ENCODE peak calls at places on chromosomes 4 and X, in six cellular contexts. R is GM20000; P is stimulated activated CD4-positive, alpha-beta T cell treated with anti-CD3 and anti-CD28 coated beads, TNF-alpha, amount 100 ng/mL, for 24 hours; A is GM03348; Z is effector CD4-positive, alpha-beta T cell; Y is nephron progenitor cell. B is an unnamed sample.

GRCh38 chrX:148929686-148930085 is 429.3 kb downstream of the AFF2 start:
- DNase-seq in R (no peak), P (no peak), A (peak), Z (no peak), Y (no peak), B (no peak)

GRCh38 chrX:16666541-16666940 is 16.6 kb downstream of the S100G start:
- DNase-seq in R (no peak), P (no peak), A (peak), Z (no peak), Y (no peak), B (peak)

GRCh38 chr4:125547842-125548241 is 233.1 kb downstream of the FAT4 start:
- DNase-seq in R (no peak), P (no peak), A (no peak), Z (no peak), Y (no peak), B (no peak)

GRCh38 chr4:168648494-168648893 is 151.6 kb downstream of the PALLD start:
- DNase-seq in R (no peak), P (no peak), A (no peak), Z (no peak), Y (no peak), B (no peak)

GRCh38 chr4:16875487-16875886 is 23.0 kb downstream of the LDB2 start:
- DNase-seq in R (no peak), P (no peak), A (peak), Z (no peak), Y (no peak), B (no peak)

GRCh38 chr4:173538148-173538902 is 8.3 kb upstream of the HAND2 start:
- DNase-seq in R (peak), P (no peak), A (peak), Z (no peak), Y (peak), B (no peak)

GRCh38 chr4:113442821-113443220 is 318.7 kb downstream of the CAMK2D start:
- DNase-seq in R (no peak), P (no peak), A (no peak), Z (no peak), Y (no peak), B (no peak)

GRCh38 chr4:123588631-123589223 is 192.1 kb downstream of the SPRY1 start:
- DNase-seq in R (peak), P (no peak), A (no peak), Z (no peak), Y (no peak), B (no peak)

GRCh38 chr4:48681856-48682255 is 98.2 kb downstream of the FRYL start:
- DNase-seq in R (peak), P (no peak), A (peak), Z (no peak), Y (no peak), B (no peak)

GRCh38 chr4:73068496-73069337 is 799 bp downstream of the COX18 start:
- DNase-seq in R (no peak), P (no peak), A (peak), Z (no peak), Y (no peak), B (peak)

GRCh38 chrX:124555036-124555595 is 208.8 kb downstream of the SH2D1A start:
- DNase-seq in R (no peak), P (no peak), A (peak), Z (no peak), Y (no peak), B (no peak)

GRCh38 chr4:150722908-150723362 is 141.0 kb downstream of the MAB21L2 start:
- DNase-seq in R (no peak), P (no peak), A (no peak), Z (no peak), Y (no peak), B (no peak)

GRCh38 chr4:86442881-86443280 is 83.0 kb upstream of the MAPK10 start:
- DNase-seq in R (no peak), P (no peak), A (no peak), Z (no peak), Y (no peak), B (no peak)

GRCh38 chrX:27086221-27086620 is 376.9 kb downstream of the PPP4R3C start:
- DNase-seq in R (no peak), P (no peak), A (no peak), Z (no peak), Y (no peak), B (no peak)

GRCh38 chrX:109841869-109842579 is 109.0 kb upstream of the ACSL4 start:
- DNase-seq in R (no peak), P (no peak), A (no peak), Z (no peak), Y (no peak), B (no peak)

GRCh38 chr4:127778102-127778501 is 4.0 kb upstream of the HSPA4L start:
- DNase-seq in R (no peak), P (no peak), A (no peak), Z (no peak), Y (no peak), B (no peak)

GRCh38 chrX:20067709-20068315 is 48.9 kb downstream of the MAP7D2 start:
- DNase-seq in R (no peak), P (no peak), A (peak), Z (no peak), Y (peak), B (no peak)

GRCh38 chr4:73727685-73728084 is 12.7 kb upstream of the CXCL8 start:
- DNase-seq in R (no peak), P (no peak), A (no peak), Z (no peak), Y (no peak), B (no peak)

GRCh38 chrX:40524423-40524822 is 56.3 kb upstream of the ATP6AP2 start:
- DNase-seq in R (no peak), P (no peak), A (peak), Z (no peak), Y (no peak), B (no peak)

GRCh38 chrX:70476934-70477733 is 32.5 kb downstream of the DLG3 start:
- DNase-seq in R (no peak), P (no peak), A (peak), Z (no peak), Y (no peak), B (no peak)

GRCh38 chr4:25030283-25031076 is at the start of gene LGI2:
- DNase-seq in R (peak), P (no peak), A (peak), Z (no peak), Y (peak), B (peak)

GRCh38 chrX:103498786-103499185 is 20.5 kb downstream of the RAB40A start:
- DNase-seq in R (no peak), P (no peak), A (no peak), Z (no peak), Y (no peak), B (no peak)

GRCh38 chr4:85901500-85901899 is 426.6 kb downstream of the ARHGAP24 start:
- DNase-seq in R (no peak), P (no peak), A (no peak), Z (no peak), Y (no peak), B (no peak)

GRCh38 chr4:47213539-47213938 is 182.2 kb downstream of the GABRB1 start:
- DNase-seq in R (no peak), P (no peak), A (no peak), Z (no peak), Y (no peak), B (no peak)

GRCh38 chr4:115515379-115516171 is 402.2 kb upstream of the NDST4 start:
- DNase-seq in R (peak), P (no peak), A (no peak), Z (no peak), Y (no peak), B (no peak)

GRCh38 chrX:133856819-133857218 is 128.6 kb downstream of the GPC3 start:
- DNase-seq in R (no peak), P (no peak), A (no peak), Z (no peak), Y (no peak), B (no peak)

GRCh38 chr4:2968381-2968780 is 5.0 kb downstream of the GRK4 start:
- DNase-seq in R (no peak), P (no peak), A (no peak), Z (no peak), Y (no peak), B (no peak)

GRCh38 chrX:68112321-68112720 is 321.0 kb downstream of the OPHN1 start:
- DNase-seq in R (no peak), P (no peak), A (no peak), Z (no peak), Y (no peak), B (no peak)

GRCh38 chr4:122665148-122665547 is 44.3 kb upstream of the IL21 start:
- DNase-seq in R (no peak), P (no peak), A (no peak), Z (no peak), Y (no peak), B (no peak)

GRCh38 chr4:8026455-8026854 is 86.8 kb upstream of the AFAP1 start:
- DNase-seq in R (no peak), P (no peak), A (no peak), Z (no peak), Y (no peak), B (no peak)

GRCh38 chrX:22634081-22634480 is 361.4 kb downstream of the CBLL2 start:
- DNase-seq in R (no peak), P (no peak), A (peak), Z (no peak), Y (no peak), B (no peak)

GRCh38 chr4:16843831-16844508 is 54.5 kb downstream of the LDB2 start:
- DNase-seq in R (no peak), P (no peak), A (peak), Z (no peak), Y (no peak), B (no peak)

GRCh38 chr4:113113151-113113550 is 63.7 kb downstream of the ANK2 start:
- DNase-seq in R (no peak), P (no peak), A (no peak), Z (no peak), Y (no peak), B (no peak)

GRCh38 chr4:121181493-121181892 is 17.4 kb upstream of the TNIP3 start:
- DNase-seq in R (no peak), P (no peak), A (no peak), Z (no peak), Y (no peak), B (no peak)

GRCh38 chr4:140533951-140534480 is 10.0 kb downstream of the ELMOD2 start:
- DNase-seq in R (no peak), P (no peak), A (peak), Z (no peak), Y (no peak), B (no peak)